ENCODE peak calls at places on chromosomes 5 and 9, in six cellular contexts. H is suprapubic skin, R is right cardiac atrium, P is heart right ventricle, G is astrocyte, F is IMR-90. D is an unnamed sample. For H3K9me3, H3K27me3 and H3K4me1, the result is how much of the 10 kb centered on the place peaks cover.

GRCh38 chr5:133732536-133732935 is 120.2 kb upstream of the FSTL4 start:
- DNase-seq in F (no peak), P (no peak), R (no peak), H (no peak), G (no peak), D (no peak)

GRCh38 chr5:116479776-116480675 is 94.6 kb downstream of the SEMA6A start:
- DNase-seq in F (no peak), H (no peak), R (no peak), P (no peak), G (no peak), D (no peak)

GRCh38 chr9:115157245-115157674 is 39.3 kb upstream of the TNC start:
- DNase-seq in G (peak), P (no peak), H (no peak), F (peak), R (no peak), D (peak)

GRCh38 chr9:12723409-12724028 is 30.3 kb downstream of the TYRP1 start:
- DNase-seq in P (no peak), F (peak), G (no peak), H (no peak), R (no peak), D (no peak)

GRCh38 chr9:121860213-121860612 is 208.8 kb downstream of the DAB2IP start:
- DNase-seq in R (no peak), P (no peak), H (no peak), F (no peak), G (no peak), D (no peak)

GRCh38 chr5:17455937-17456336 is 42.1 kb upstream of the TAF11L2 start:
- DNase-seq in H (no peak), P (no peak), G (no peak), F (no peak), R (no peak), D (no peak)

GRCh38 chr9:129331772-129332512 is 153.9 kb upstream of the IER5L start:
- DNase-seq in F (no peak), P (no peak), R (peak), G (no peak), H (no peak), D (no peak)

GRCh38 chr9:99000480-99001395 is 57.0 kb downstream of the COL15A1 start:
- DNase-seq in P (peak), R (no peak), F (peak), H (peak), G (peak), D (peak)

GRCh38 chr5:137891849-137892248 is 2.6 kb downstream of the PKD2L2 start:
- DNase-seq in G (no peak), F (no peak), H (no peak), R (no peak), P (no peak), D (peak)

GRCh38 chr5:91487420-91487819 is 104.3 kb upstream of the ARRDC3 start:
- DNase-seq in P (no peak), H (no peak), F (no peak), G (no peak), R (no peak), D (no peak)

GRCh38 chr9:99573052-99573451 is 248.6 kb upstream of the NR4A3 start:
- DNase-seq in F (no peak), H (no peak), R (no peak), P (no peak), G (no peak), D (no peak)

GRCh38 chr5:44396312-44396711 is 7.1 kb upstream of the FGF10 start:
- DNase-seq in G (no peak), R (no peak), H (no peak), P (no peak), F (no peak), D (no peak)

GRCh38 chr9:108643756-108644510 is 211.9 kb downstream of the ACTL7B start:
- DNase-seq in F (no peak), G (no peak), R (no peak), H (no peak), P (no peak), D (no peak)

GRCh38 chr5:171433952-171434676 is 14.7 kb downstream of the FGF18 start:
- DNase-seq in F (no peak), P (no peak), R (no peak), G (no peak), H (no peak), D (no peak)

GRCh38 chr5:172102913-172103629 is 85.0 kb downstream of the STK10 start:
- DNase-seq in P (peak), F (peak), R (peak), H (no peak), G (peak), D (no peak)

GRCh38 chr5:159533197-159533596 is 202.9 kb upstream of the IL12B start:
- DNase-seq in H (no peak), R (no peak), G (peak), F (peak), P (no peak), D (peak)

GRCh38 chr9:4678679-4679267 is 596 bp upstream of the CDC37L1 start:
- DNase-seq in P (no peak), F (peak), H (no peak), R (no peak), G (no peak), D (no peak)

GRCh38 chr5:175657593-175658271 is at the start of gene HRH2:
- DNase-seq in F (no peak), P (peak), G (peak), R (peak), H (no peak), D (no peak)

GRCh38 chr9:107587175-107587963 is 97.8 kb upstream of the KLF4 start:
- DNase-seq in H (no peak), R (peak), P (peak), F (no peak), G (no peak), D (peak)

GRCh38 chr5:6181147-6181729 is 197.1 kb downstream of the MED10 start:
- DNase-seq in R (no peak), G (no peak), P (no peak), F (no peak), H (no peak), D (no peak)

GRCh38 chr5:157718529-157718928 is 12.7 kb upstream of the THG1L start:
- DNase-seq in R (no peak), H (no peak), P (no peak), G (peak), F (peak), D (no peak)

GRCh38 chr5:135139397-135140134 is 105.5 kb upstream of the PITX1 start:
- DNase-seq in F (peak), H (peak), G (peak), P (no peak), R (no peak), D (peak)

GRCh38 chr5:74324556-74324955 is 316.0 kb downstream of the ENC1 start:
- DNase-seq in F (no peak), R (no peak), H (no peak), P (no peak), G (no peak), D (no peak)

GRCh38 chr5:102792705-102793104 is 37.6 kb downstream of the PAM start:
- DNase-seq in H (no peak), G (no peak), R (no peak), F (no peak), P (no peak), D (no peak)

GRCh38 chr5:143061161-143061945 is 291.2 kb downstream of the ARHGAP26 start:
- DNase-seq in F (peak), R (no peak), P (no peak), H (no peak), G (peak), D (no peak)

GRCh38 chr5:177593511-177593910 is 1.5 kb downstream of the TMED9 start:
- DNase-seq in H (peak), R (no peak), G (no peak), P (no peak), F (no peak), D (no peak)

GRCh38 chr5:67997148-67997547 is 218.4 kb upstream of the PIK3R1 start:
- DNase-seq in H (no peak), F (no peak), P (no peak), G (no peak), R (no peak), D (no peak)

GRCh38 chr9:93577045-93577939 is 908 bp downstream of the PHF2 start:
- DNase-seq in P (peak), F (no peak), R (peak), G (no peak), H (peak), D (peak)

GRCh38 chr5:173530547-173530946 is 85.9 kb downstream of the BOD1 start:
- DNase-seq in R (no peak), P (no peak), G (no peak), F (no peak), H (no peak), D (peak)

GRCh38 chr9:130554606-130555005 is 24.8 kb upstream of the FUBP3 start:
- DNase-seq in R (no peak), G (no peak), P (no peak), F (no peak), H (no peak), D (no peak)

GRCh38 chr9:135241381-135242380 is 154.2 kb downstream of the OLFM1 start:
- DNase-seq in G (no peak), R (peak), H (no peak), F (no peak), P (peak), D (peak)
- H3K9me3 ChIP-seq in G (under half), R (under half), H (under half), F (under half), P (under half), D (under half)

GRCh38 chr9:127928232-127929043 is 2.1 kb downstream of the PIP5KL1 start:
- DNase-seq in P (no peak), H (no peak), R (no peak), F (no peak), G (no peak), D (no peak)
- H3K27me3 ChIP-seq in P (under half), H (under half), R (under half), F (under half), G (under half), D (under half)

GRCh38 chr9:134374301-134375010 is 48.2 kb downstream of the RXRA start:
- DNase-seq in P (no peak), F (no peak), G (no peak), H (no peak), R (no peak), D (no peak)
- H3K4me1 ChIP-seq in P (half or more), F (under half), G (under half), H (half or more), R (half or more), D (under half)

DNA sequence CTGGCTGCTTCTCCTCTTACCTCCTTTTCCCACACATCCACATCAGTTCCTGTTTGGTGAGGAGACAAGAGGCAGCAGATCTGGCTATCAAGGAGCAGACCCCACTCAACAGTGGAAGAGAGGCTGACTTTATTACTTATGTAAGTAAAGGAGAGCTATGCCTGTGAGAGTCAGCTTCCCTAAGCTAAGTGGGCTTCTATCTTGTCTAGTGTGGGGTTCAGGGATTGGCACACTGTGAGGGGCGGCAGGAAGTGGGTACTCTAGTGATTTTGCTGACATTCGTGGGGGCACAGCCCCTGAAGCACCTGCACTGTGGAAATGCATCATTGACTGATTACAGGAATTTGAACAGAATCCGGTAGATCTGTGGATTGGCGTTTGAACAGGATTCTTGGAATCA is 163.5 kb upstream of the IRX1 start:
- DNase-seq in P (no peak), H (no peak), G (no peak), R (no peak), F (no peak), D (no peak)
- H3K9me3 ChIP-seq in P (under half), H (under half), G (under half), R (under half), F (under half), D (under half)

D was measured in Caco-2.